ENCODE peak calls at places on chromosome 1, in eight cellular contexts. O is fibroblast of pulmonary artery; G is NCI-H526; J is HTR-8/SVneo; I is EL; Q is activated T-helper 9 cell treated with anti-CD3 and anti-CD28 coated beads, Interleukin-2, amount 50 U/mL, for 16 hours; Z is activated naive CD4-positive, alpha-beta T cell; D is amygdala. N is an unnamed sample.

GRCh38 chr1:61636814-61637213 is 88.1 kb downstream of the TM2D1 start:
- DNase-seq in Q (no peak), O (no peak), J (no peak), I (no peak), G (no peak), D (no peak), Z (no peak), N (no peak)

GRCh38 chr1:59183918-59184317 is 113.0 kb upstream of the FGGY start:
- DNase-seq in Q (no peak), J (no peak), I (no peak), G (peak; percentile 2), O (no peak), D (no peak), Z (no peak), N (no peak)

GRCh38 chr1:233338102-233338501 is 10.6 kb downstream of the MAP3K21 start:
- DNase-seq in O (no peak), I (no peak), J (no peak), Q (no peak), G (no peak), Z (no peak), D (no peak), N (no peak)

GRCh38 chr1:148362141-148362929 is 120.8 kb downstream of the PPIAL4G start:
- DNase-seq in D (no peak), O (no peak), Z (no peak), J (no peak), G (no peak), Q (peak; percentile 26), I (peak; percentile 60), N (peak; percentile 48)

GRCh38 chr1:227449051-227449450 is 114.3 kb upstream of the ZNF678 start:
- DNase-seq in I (peak; percentile 42), G (peak; percentile 30), J (peak; percentile 29), Q (no peak), Z (no peak), O (no peak), D (no peak), N (no peak)

GRCh38 chr1:10161121-10161520 is 49.2 kb upstream of the KIF1B start:
- DNase-seq in G (no peak), Z (no peak), O (no peak), D (peak; percentile 16), J (no peak), Q (no peak), I (no peak), N (no peak)

GRCh38 chr1:32321712-32322291 is 14.2 kb downstream of the MARCKSL1 start:
- DNase-seq in Q (no peak), D (no peak), I (no peak), O (no peak), J (no peak), G (peak; percentile 52), Z (no peak), N (no peak)

GRCh38 chr1:151710187-151710586 is 6.4 kb downstream of the CELF3 start:
- DNase-seq in D (peak; percentile 57), Z (no peak), Q (peak; percentile 15), J (no peak), G (no peak), I (peak; percentile 37), O (peak; percentile 49), N (peak; percentile 20)

GRCh38 chr1:204896787-204897469 is 26.3 kb downstream of the NFASC start:
- DNase-seq in Z (no peak), O (no peak), D (no peak), G (no peak), Q (no peak), J (no peak), I (no peak), N (no peak)

GRCh38 chr1:189970331-189971230 is 507.1 kb downstream of the BRINP3 start:
- DNase-seq in Q (no peak), D (no peak), I (no peak), J (no peak), O (no peak), Z (no peak), G (no peak), N (no peak)

GRCh38 chr1:110477041-110477440 is 26.1 kb downstream of the PROK1 start:
- DNase-seq in Z (no peak), G (no peak), Q (no peak), D (no peak), I (peak; percentile 67), O (peak; percentile 48), J (peak; percentile 35), N (peak; percentile 22)

GRCh38 chr1:211017066-211017691 is 116.8 kb downstream of the KCNH1 start:
- DNase-seq in Z (no peak), O (no peak), J (peak; percentile 32), D (no peak), G (no peak), I (peak; percentile 73), Q (no peak), N (no peak)

GRCh38 chr1:42157667-42158066 is 4.5 kb downstream of the GUCA2B start:
- DNase-seq in I (no peak), G (peak; percentile 66), J (no peak), D (no peak), Z (no peak), O (no peak), Q (no peak), N (no peak)

GRCh38 chr1:247352175-247352574 is 20.5 kb upstream of the ZNF496 start:
- DNase-seq in J (no peak), O (no peak), Q (no peak), G (no peak), I (no peak), Z (no peak), D (no peak), N (no peak)

GRCh38 chr1:222046684-222047083 is 304.8 kb upstream of the DUSP10 start:
- DNase-seq in O (no peak), I (no peak), Z (no peak), D (no peak), G (no peak), J (no peak), Q (no peak), N (no peak)